ENCODE peak calls at places on chromosomes 4 and X, in seven cellular contexts. One of them, this sample, is unnamed.

GRCh38 chr4:112752061-112752460 is 115.1 kb downstream of the LARP7 start:
- DNase-seq in fibroblast of mammary gland: no peak
- DNase-seq in HT1080: no peak
- DNase-seq in effector CD4-positive, alpha-beta T cell: no peak
- DNase-seq in stimulated activated CD4-positive, alpha-beta T cell treated with anti-CD3 and anti-CD28 coated beads, Interleukin-2, amount 100 ng/mL, for 48 hours: no peak
- DNase-seq in stomach: no peak
- DNase-seq in NAMALWA: no peak
- DNase-seq in this sample: no peak

GRCh38 chr4:20368926-20369325 is 117.2 kb downstream of the SLIT2 start:
- DNase-seq in fibroblast of mammary gland: peak
- DNase-seq in HT1080: no peak
- DNase-seq in effector CD4-positive, alpha-beta T cell: no peak
- DNase-seq in stimulated activated CD4-positive, alpha-beta T cell treated with anti-CD3 and anti-CD28 coated beads, Interleukin-2, amount 100 ng/mL, for 48 hours: no peak
- DNase-seq in stomach: no peak
- DNase-seq in NAMALWA: no peak
- DNase-seq in this sample: no peak

GRCh38 chr4:7367894-7368293 is 66.8 kb downstream of the PSAPL1 start:
- DNase-seq in fibroblast of mammary gland: no peak
- DNase-seq in HT1080: no peak
- DNase-seq in effector CD4-positive, alpha-beta T cell: no peak
- DNase-seq in stimulated activated CD4-positive, alpha-beta T cell treated with anti-CD3 and anti-CD28 coated beads, Interleukin-2, amount 100 ng/mL, for 48 hours: no peak
- DNase-seq in stomach: no peak
- DNase-seq in NAMALWA: no peak
- DNase-seq in this sample: no peak

GRCh38 chrX:119363391-119363790 is 35.7 kb upstream of the SLC25A43 start:
- DNase-seq in fibroblast of mammary gland: no peak
- DNase-seq in HT1080: no peak
- DNase-seq in effector CD4-positive, alpha-beta T cell: no peak
- DNase-seq in stimulated activated CD4-positive, alpha-beta T cell treated with anti-CD3 and anti-CD28 coated beads, Interleukin-2, amount 100 ng/mL, for 48 hours: no peak
- DNase-seq in stomach: no peak
- DNase-seq in NAMALWA: no peak
- DNase-seq in this sample: no peak

GRCh38 chr4:17336524-17336941 is 175.4 kb downstream of the QDPR start:
- DNase-seq in fibroblast of mammary gland: no peak
- DNase-seq in HT1080: peak
- DNase-seq in effector CD4-positive, alpha-beta T cell: peak
- DNase-seq in stimulated activated CD4-positive, alpha-beta T cell treated with anti-CD3 and anti-CD28 coated beads, Interleukin-2, amount 100 ng/mL, for 48 hours: peak
- DNase-seq in stomach: no peak
- DNase-seq in NAMALWA: no peak
- DNase-seq in this sample: peak

GRCh38 chrX:143669395-143669794 is 33.5 kb upstream of the SLITRK4 start:
- DNase-seq in fibroblast of mammary gland: peak
- DNase-seq in HT1080: peak
- DNase-seq in effector CD4-positive, alpha-beta T cell: no peak
- DNase-seq in stimulated activated CD4-positive, alpha-beta T cell treated with anti-CD3 and anti-CD28 coated beads, Interleukin-2, amount 100 ng/mL, for 48 hours: no peak
- DNase-seq in stomach: no peak
- DNase-seq in NAMALWA: peak
- DNase-seq in this sample: no peak

GRCh38 chr4:55330241-55330640 is 15.8 kb upstream of the SRD5A3 start:
- DNase-seq in fibroblast of mammary gland: no peak
- DNase-seq in HT1080: no peak
- DNase-seq in effector CD4-positive, alpha-beta T cell: no peak
- DNase-seq in stimulated activated CD4-positive, alpha-beta T cell treated with anti-CD3 and anti-CD28 coated beads, Interleukin-2, amount 100 ng/mL, for 48 hours: no peak
- DNase-seq in stomach: no peak
- DNase-seq in NAMALWA: no peak
- DNase-seq in this sample: no peak

GRCh38 chrX:47497274-47497673 is 14.3 kb upstream of the ZNF41 start:
- DNase-seq in fibroblast of mammary gland: peak
- DNase-seq in HT1080: peak
- DNase-seq in effector CD4-positive, alpha-beta T cell: no peak
- DNase-seq in stimulated activated CD4-positive, alpha-beta T cell treated with anti-CD3 and anti-CD28 coated beads, Interleukin-2, amount 100 ng/mL, for 48 hours: no peak
- DNase-seq in stomach: no peak
- DNase-seq in NAMALWA: peak
- DNase-seq in this sample: no peak

GRCh38 chr4:87375719-87376291 is 15.2 kb downstream of the HSD17B11 start:
- DNase-seq in fibroblast of mammary gland: peak
- DNase-seq in HT1080: peak
- DNase-seq in effector CD4-positive, alpha-beta T cell: no peak
- DNase-seq in stimulated activated CD4-positive, alpha-beta T cell treated with anti-CD3 and anti-CD28 coated beads, Interleukin-2, amount 100 ng/mL, for 48 hours: no peak
- DNase-seq in stomach: peak
- DNase-seq in NAMALWA: peak
- DNase-seq in this sample: no peak

GRCh38 chr4:57023104-57023503 is 44.4 kb downstream of the POLR2B start:
- DNase-seq in fibroblast of mammary gland: peak
- DNase-seq in HT1080: peak
- DNase-seq in effector CD4-positive, alpha-beta T cell: no peak
- DNase-seq in stimulated activated CD4-positive, alpha-beta T cell treated with anti-CD3 and anti-CD28 coated beads, Interleukin-2, amount 100 ng/mL, for 48 hours: no peak
- DNase-seq in stomach: no peak
- DNase-seq in NAMALWA: no peak
- DNase-seq in this sample: no peak

GRCh38 chrX:66007851-66008250 is 32.0 kb downstream of the VSIG4 start:
- DNase-seq in fibroblast of mammary gland: no peak
- DNase-seq in HT1080: no peak
- DNase-seq in effector CD4-positive, alpha-beta T cell: no peak
- DNase-seq in stimulated activated CD4-positive, alpha-beta T cell treated with anti-CD3 and anti-CD28 coated beads, Interleukin-2, amount 100 ng/mL, for 48 hours: no peak
- DNase-seq in stomach: no peak
- DNase-seq in NAMALWA: no peak
- DNase-seq in this sample: no peak

GRCh38 chr4:57078685-57079521 is 31.3 kb downstream of the IGFBP7 start:
- DNase-seq in fibroblast of mammary gland: no peak
- DNase-seq in HT1080: no peak
- DNase-seq in effector CD4-positive, alpha-beta T cell: no peak
- DNase-seq in stimulated activated CD4-positive, alpha-beta T cell treated with anti-CD3 and anti-CD28 coated beads, Interleukin-2, amount 100 ng/mL, for 48 hours: no peak
- DNase-seq in stomach: no peak
- DNase-seq in NAMALWA: no peak
- DNase-seq in this sample: no peak

GRCh38 chr4:186857793-186858192 is 134.1 kb upstream of the FAT1 start:
- DNase-seq in fibroblast of mammary gland: no peak
- DNase-seq in HT1080: no peak
- DNase-seq in effector CD4-positive, alpha-beta T cell: no peak
- DNase-seq in stimulated activated CD4-positive, alpha-beta T cell treated with anti-CD3 and anti-CD28 coated beads, Interleukin-2, amount 100 ng/mL, for 48 hours: no peak
- DNase-seq in stomach: no peak
- DNase-seq in NAMALWA: no peak
- DNase-seq in this sample: no peak

GRCh38 chr4:79237836-79238235 is 88.0 kb downstream of the NAA11 start:
- DNase-seq in fibroblast of mammary gland: no peak
- DNase-seq in HT1080: no peak
- DNase-seq in effector CD4-positive, alpha-beta T cell: no peak
- DNase-seq in stimulated activated CD4-positive, alpha-beta T cell treated with anti-CD3 and anti-CD28 coated beads, Interleukin-2, amount 100 ng/mL, for 48 hours: no peak
- DNase-seq in stomach: no peak
- DNase-seq in NAMALWA: no peak
- DNase-seq in this sample: no peak

GRCh38 chr4:82898322-82899243 is 2.0 kb upstream of the THAP9 start:
- DNase-seq in fibroblast of mammary gland: peak
- DNase-seq in HT1080: peak
- DNase-seq in effector CD4-positive, alpha-beta T cell: no peak
- DNase-seq in stimulated activated CD4-positive, alpha-beta T cell treated with anti-CD3 and anti-CD28 coated beads, Interleukin-2, amount 100 ng/mL, for 48 hours: no peak
- DNase-seq in stomach: peak
- DNase-seq in NAMALWA: peak
- DNase-seq in this sample: peak

GRCh38 chr4:39732728-39733127 is 34.8 kb downstream of the UBE2K start:
- DNase-seq in fibroblast of mammary gland: peak
- DNase-seq in HT1080: peak
- DNase-seq in effector CD4-positive, alpha-beta T cell: no peak
- DNase-seq in stimulated activated CD4-positive, alpha-beta T cell treated with anti-CD3 and anti-CD28 coated beads, Interleukin-2, amount 100 ng/mL, for 48 hours: no peak
- DNase-seq in stomach: no peak
- DNase-seq in NAMALWA: no peak
- DNase-seq in this sample: no peak

GRCh38 chr4:31104596-31104995 is 384.4 kb downstream of the PCDH7 start:
- DNase-seq in fibroblast of mammary gland: no peak
- DNase-seq in HT1080: no peak
- DNase-seq in effector CD4-positive, alpha-beta T cell: no peak
- DNase-seq in stimulated activated CD4-positive, alpha-beta T cell treated with anti-CD3 and anti-CD28 coated beads, Interleukin-2, amount 100 ng/mL, for 48 hours: no peak
- DNase-seq in stomach: peak
- DNase-seq in NAMALWA: no peak
- DNase-seq in this sample: no peak

GRCh38 chr4:146255463-146255862 is 41.1 kb downstream of the REELD1 start:
- DNase-seq in fibroblast of mammary gland: peak
- DNase-seq in HT1080: peak
- DNase-seq in effector CD4-positive, alpha-beta T cell: no peak
- DNase-seq in stimulated activated CD4-positive, alpha-beta T cell treated with anti-CD3 and anti-CD28 coated beads, Interleukin-2, amount 100 ng/mL, for 48 hours: no peak
- DNase-seq in stomach: no peak
- DNase-seq in NAMALWA: no peak
- DNase-seq in this sample: no peak

GRCh38 chrX:36575670-36576069 is 432.5 kb upstream of the FAM47C start:
- DNase-seq in fibroblast of mammary gland: no peak
- DNase-seq in HT1080: no peak
- DNase-seq in effector CD4-positive, alpha-beta T cell: no peak
- DNase-seq in stimulated activated CD4-positive, alpha-beta T cell treated with anti-CD3 and anti-CD28 coated beads, Interleukin-2, amount 100 ng/mL, for 48 hours: no peak
- DNase-seq in stomach: no peak
- DNase-seq in NAMALWA: no peak
- DNase-seq in this sample: no peak

GRCh38 chrX:24145340-24146186 is 4.0 kb upstream of the ZFX start:
- DNase-seq in fibroblast of mammary gland: peak
- DNase-seq in HT1080: peak
- DNase-seq in effector CD4-positive, alpha-beta T cell: no peak
- DNase-seq in stimulated activated CD4-positive, alpha-beta T cell treated with anti-CD3 and anti-CD28 coated beads, Interleukin-2, amount 100 ng/mL, for 48 hours: no peak
- DNase-seq in stomach: no peak
- DNase-seq in NAMALWA: no peak
- DNase-seq in this sample: no peak

GRCh38 chr4:145760961-145761929 is 81.3 kb downstream of the C4orf51 start:
- DNase-seq in fibroblast of mammary gland: no peak
- DNase-seq in HT1080: no peak
- DNase-seq in effector CD4-positive, alpha-beta T cell: no peak
- DNase-seq in stimulated activated CD4-positive, alpha-beta T cell treated with anti-CD3 and anti-CD28 coated beads, Interleukin-2, amount 100 ng/mL, for 48 hours: no peak
- DNase-seq in stomach: no peak
- DNase-seq in NAMALWA: no peak
- DNase-seq in this sample: no peak

GRCh38 chr4:159191989-159192388 is 89.1 kb downstream of the RAPGEF2 start:
- DNase-seq in fibroblast of mammary gland: peak
- DNase-seq in HT1080: peak
- DNase-seq in effector CD4-positive, alpha-beta T cell: no peak
- DNase-seq in stimulated activated CD4-positive, alpha-beta T cell treated with anti-CD3 and anti-CD28 coated beads, Interleukin-2, amount 100 ng/mL, for 48 hours: no peak
- DNase-seq in stomach: no peak
- DNase-seq in NAMALWA: peak
- DNase-seq in this sample: no peak

GRCh38 chrX:13899607-13900006 is 82.7 kb upstream of the GPM6B start:
- DNase-seq in fibroblast of mammary gland: peak
- DNase-seq in HT1080: peak
- DNase-seq in effector CD4-positive, alpha-beta T cell: no peak
- DNase-seq in stimulated activated CD4-positive, alpha-beta T cell treated with anti-CD3 and anti-CD28 coated beads, Interleukin-2, amount 100 ng/mL, for 48 hours: no peak
- DNase-seq in stomach: no peak
- DNase-seq in NAMALWA: no peak
- DNase-seq in this sample: no peak

GRCh38 chrX:40434947-40435346 is 145.8 kb upstream of the ATP6AP2 start:
- DNase-seq in fibroblast of mammary gland: peak
- DNase-seq in HT1080: no peak
- DNase-seq in effector CD4-positive, alpha-beta T cell: no peak
- DNase-seq in stimulated activated CD4-positive, alpha-beta T cell treated with anti-CD3 and anti-CD28 coated beads, Interleukin-2, amount 100 ng/mL, for 48 hours: no peak
- DNase-seq in stomach: no peak
- DNase-seq in NAMALWA: no peak
- DNase-seq in this sample: no peak

GRCh38 chr4:16225681-16225995 is 633 bp downstream of the TAPT1 start:
- DNase-seq in fibroblast of mammary gland: no peak
- DNase-seq in HT1080: peak
- DNase-seq in effector CD4-positive, alpha-beta T cell: no peak
- DNase-seq in stimulated activated CD4-positive, alpha-beta T cell treated with anti-CD3 and anti-CD28 coated beads, Interleukin-2, amount 100 ng/mL, for 48 hours: no peak
- DNase-seq in stomach: no peak
- DNase-seq in NAMALWA: no peak
- DNase-seq in this sample: no peak

GRCh38 chr4:47662975-47663374 is 174.9 kb downstream of the CORIN start:
- DNase-seq in fibroblast of mammary gland: no peak
- DNase-seq in HT1080: peak
- DNase-seq in effector CD4-positive, alpha-beta T cell: no peak
- DNase-seq in stimulated activated CD4-positive, alpha-beta T cell treated with anti-CD3 and anti-CD28 coated beads, Interleukin-2, amount 100 ng/mL, for 48 hours: peak
- DNase-seq in stomach: no peak
- DNase-seq in NAMALWA: peak
- DNase-seq in this sample: no peak

GRCh38 chr4:15317246-15317645 is 110.6 kb upstream of the C1QTNF7 start:
- DNase-seq in fibroblast of mammary gland: peak
- DNase-seq in HT1080: no peak
- DNase-seq in effector CD4-positive, alpha-beta T cell: no peak
- DNase-seq in stimulated activated CD4-positive, alpha-beta T cell treated with anti-CD3 and anti-CD28 coated beads, Interleukin-2, amount 100 ng/mL, for 48 hours: no peak
- DNase-seq in stomach: no peak
- DNase-seq in NAMALWA: no peak
- DNase-seq in this sample: no peak

GRCh38 chr4:74390677-74391076 is 25.7 kb downstream of the EREG start:
- DNase-seq in fibroblast of mammary gland: no peak
- DNase-seq in HT1080: no peak
- DNase-seq in effector CD4-positive, alpha-beta T cell: no peak
- DNase-seq in stimulated activated CD4-positive, alpha-beta T cell treated with anti-CD3 and anti-CD28 coated beads, Interleukin-2, amount 100 ng/mL, for 48 hours: no peak
- DNase-seq in stomach: no peak
- DNase-seq in NAMALWA: no peak
- DNase-seq in this sample: no peak

GRCh38 chr4:41525129-41525528 is 12.8 kb upstream of the LIMCH1 start:
- DNase-seq in fibroblast of mammary gland: no peak
- DNase-seq in HT1080: peak
- DNase-seq in effector CD4-positive, alpha-beta T cell: no peak
- DNase-seq in stimulated activated CD4-positive, alpha-beta T cell treated with anti-CD3 and anti-CD28 coated beads, Interleukin-2, amount 100 ng/mL, for 48 hours: no peak
- DNase-seq in stomach: no peak
- DNase-seq in NAMALWA: no peak
- DNase-seq in this sample: no peak